ENCODE peak calls at places on chromosomes 1 and 21, in seven cellular contexts. A is stimulated activated CD8-positive, alpha-beta memory T cell treated with anti-CD3 and anti-CD28 coated beads, Interleukin-15, amount 100 ng/mL, for 1 hour; P is CD8-positive, alpha-beta memory T cell; B is Caki2; Q is adrenal gland; H is heart left ventricle; Y is SIG-M5. O is an unnamed sample.

GRCh38 chr1:47578026-47578861 is 140.4 kb downstream of the FOXD2 start:
- DNase-seq in B (no peak), H (peak), Y (no peak), P (no peak), A (no peak), Q (peak), O (no peak)

GRCh38 chr1:52237430-52237829 is 95.5 kb downstream of the ZFYVE9 start:
- DNase-seq in A (no peak), B (no peak), H (no peak), P (no peak), Y (no peak), Q (no peak), O (no peak)

GRCh38 chr1:170219163-170219562 is 73.4 kb downstream of the NTMT2 start:
- DNase-seq in P (no peak), Y (no peak), Q (no peak), A (no peak), H (no peak), B (no peak), O (no peak)

GRCh38 chr1:20896824-20897223 is 109.7 kb upstream of the HP1BP3 start:
- DNase-seq in Q (no peak), A (no peak), Y (no peak), P (no peak), B (peak), H (no peak), O (no peak)

GRCh38 chr1:60025552-60025951 is 48.0 kb downstream of the C1orf87 start:
- DNase-seq in H (no peak), Q (no peak), A (no peak), P (no peak), Y (no peak), B (no peak), O (no peak)

GRCh38 chr1:47881505-47882442 is 115.4 kb downstream of the TRABD2B start:
- DNase-seq in P (no peak), A (no peak), H (no peak), Y (no peak), Q (no peak), B (no peak), O (no peak)

GRCh38 chr1:45498279-45498678 is 1.6 kb downstream of the CCDC163 start:
- DNase-seq in B (no peak), H (no peak), Y (no peak), A (no peak), Q (no peak), P (no peak), O (no peak)

GRCh38 chr1:167666416-167666815 is 36.4 kb downstream of the RCSD1 start:
- DNase-seq in Y (no peak), H (peak), A (no peak), P (no peak), Q (no peak), B (no peak), O (no peak)

GRCh38 chr1:13723810-13724209 is 23.8 kb downstream of the PRDM2 start:
- DNase-seq in P (no peak), B (no peak), Y (no peak), Q (peak), A (no peak), H (no peak), O (no peak)

GRCh38 chr1:66809736-66810326 is 8.8 kb upstream of the INSL5 start:
- DNase-seq in H (no peak), A (no peak), B (peak), Y (no peak), P (no peak), Q (no peak), O (no peak)

GRCh38 chr1:56317722-56318121 is 261.6 kb downstream of the PLPP3 start:
- DNase-seq in H (no peak), B (no peak), A (no peak), Y (no peak), P (no peak), Q (no peak), O (no peak)

GRCh38 chr21:41358193-41359166 is 3.3 kb upstream of the MX2 start:
- DNase-seq in Q (no peak), P (no peak), B (no peak), A (no peak), Y (no peak), H (no peak), O (peak)

GRCh38 chr1:203607169-203607873 is 19.3 kb upstream of the ATP2B4 start:
- DNase-seq in B (peak), Q (peak), A (no peak), Y (peak), H (peak), P (peak), O (peak)

GRCh38 chr1:218658899-218659298 is 313.8 kb downstream of the TGFB2 start:
- DNase-seq in Q (no peak), Y (no peak), B (no peak), P (no peak), H (no peak), A (no peak), O (no peak)

GRCh38 chr1:41615981-41616380 is 131.5 kb upstream of the EDN2 start:
- DNase-seq in A (no peak), P (no peak), H (no peak), B (no peak), Y (no peak), Q (no peak), O (no peak)

GRCh38 chr1:185594786-185595410 is 139.3 kb upstream of the HMCN1 start:
- DNase-seq in B (no peak), A (no peak), P (no peak), H (no peak), Y (no peak), Q (no peak), O (no peak)

GRCh38 chr1:15858069-15858670 is 10.7 kb downstream of the SPEN start:
- DNase-seq in B (no peak), Q (peak), Y (no peak), A (no peak), H (no peak), P (no peak), O (no peak)

GRCh38 chr21:27292851-27293638 is 326.2 kb upstream of the ADAMTS5 start:
- DNase-seq in H (no peak), P (no peak), A (no peak), B (no peak), Q (no peak), Y (no peak), O (no peak)

GRCh38 chr1:235069171-235069570 is 59.5 kb downstream of the TOMM20 start:
- DNase-seq in B (peak), P (no peak), H (no peak), Q (no peak), A (no peak), Y (no peak), O (no peak)

O was measured in aorta.